ENCODE peak calls at places on chromosomes 12 and 14, in four cellular contexts. K is HepG2, N is GM12878, F is K562. B is an unnamed sample.

GRCh38 chr12:112523856-112524255 is 105.1 kb downstream of the PTPN11 start:
- DNase-seq in F (no peak), N (no peak), K (no peak), B (no peak)

GRCh38 chr14:59060841-59061240 is 127.6 kb upstream of the DAAM1 start:
- DNase-seq in F (no peak), N (no peak), K (no peak), B (no peak)

GRCh38 chr12:5140190-5140589 is 96.5 kb downstream of the KCNA5 start:
- DNase-seq in K (no peak), F (no peak), N (no peak), B (no peak)

GRCh38 chr14:24339284-24340151 is at the start of gene RIPK3:
- DNase-seq in F (no peak), K (no peak), N (peak), B (peak)

GRCh38 chr12:19639781-19640180 is 200.5 kb downstream of the AEBP2 start:
- DNase-seq in K (no peak), F (no peak), N (no peak), B (no peak)

GRCh38 chr12:115519887-115520286 is 757.6 kb downstream of the MED13L start:
- DNase-seq in N (no peak), F (no peak), K (no peak), B (no peak)

GRCh38 chr14:62006116-62006737 is 244.0 kb downstream of the SNAPC1 start:
- DNase-seq in K (no peak), N (no peak), F (no peak), B (no peak)

GRCh38 chr12:65278576-65279386 is at the start of gene MSRB3:
- DNase-seq in K (peak), N (no peak), F (peak), B (peak)

GRCh38 chr12:19771858-19772257 is 332.6 kb downstream of the AEBP2 start:
- DNase-seq in K (no peak), F (no peak), N (no peak), B (peak)

GRCh38 chr12:108571604-108572165 is 9.3 kb downstream of the ISCU start:
- DNase-seq in F (no peak), K (no peak), N (no peak), B (no peak)

GRCh38 chr14:92668266-92668973 is 80.0 kb downstream of the LGMN start:
- DNase-seq in F (no peak), N (no peak), K (no peak), B (no peak)

GRCh38 chr12:124140889-124141550 is 153.9 kb upstream of the RFLNA start:
- DNase-seq in N (no peak), K (no peak), F (no peak), B (peak)

GRCh38 chr14:63438065-63438757 is 105.0 kb downstream of the PPP2R5E start:
- DNase-seq in F (peak), K (peak), N (no peak), B (peak)

GRCh38 chr12:57135487-57135886 is 7.2 kb downstream of the LRP1 start:
- DNase-seq in F (no peak), K (no peak), N (no peak), B (no peak)

GRCh38 chr12:17489452-17489851 is 600.5 kb downstream of the RERGL start:
- DNase-seq in N (no peak), F (no peak), K (no peak), B (no peak)

GRCh38 chr12:131444220-131445164 is 266.4 kb upstream of the SFSWAP start:
- DNase-seq in F (no peak), K (no peak), N (no peak), B (no peak)

GRCh38 chr12:71405884-71406283 is 33.7 kb upstream of the LGR5 start:
- DNase-seq in N (no peak), F (no peak), K (no peak), B (no peak)

GRCh38 chr14:39177168-39177545 is 2.1 kb downstream of the PNN start:
- DNase-seq in F (no peak), K (no peak), N (no peak), B (no peak)
- TF ChIP-seq POLR2AphosphoS5 in F (no peak), K (peak), N (peak), B (no peak)

GRCh38 chr12:126064028-126064427 is 998.8 kb downstream of the AACS start:
- DNase-seq in F (no peak), N (no peak), K (no peak), B (no peak)
- TF ChIP-seq MYC in F (no peak), N (no peak), K (no peak), B (no peak)

GRCh38 chr14:68106917-68107316 is 287.3 kb downstream of the RAD51B start:
- DNase-seq in N (no peak), F (no peak), K (no peak), B (no peak)

GRCh38 chr14:68104518-68104917 is 284.9 kb downstream of the RAD51B start:
- DNase-seq in N (no peak), K (peak), F (no peak), B (no peak)

GRCh38 chr14:68099348-68100045 is 279.9 kb downstream of the RAD51B start:
- DNase-seq in N (no peak), F (no peak), K (no peak), B (no peak)

GRCh38 chr14:68106456-68106855 is 286.9 kb downstream of the RAD51B start:
- DNase-seq in N (no peak), F (no peak), K (no peak), B (no peak)

DNA sequence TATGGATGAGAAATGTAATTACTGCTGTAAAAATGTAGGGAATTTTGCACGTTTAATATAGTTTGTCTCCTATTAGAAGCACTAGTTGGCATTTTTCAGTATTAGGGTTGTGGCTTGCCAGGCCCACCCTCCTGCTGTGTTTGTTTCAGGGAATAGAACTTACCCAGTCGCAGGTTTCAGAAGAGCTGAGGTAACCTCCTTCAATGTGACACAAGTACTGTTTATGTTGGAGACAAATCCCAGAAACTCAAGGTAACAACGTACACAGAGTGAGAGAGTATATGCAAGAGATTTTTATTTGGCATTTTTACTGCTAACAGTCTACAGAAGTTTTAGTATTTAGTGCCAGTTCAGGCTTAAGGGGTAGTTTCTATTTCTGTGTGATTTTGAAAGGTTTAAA is 284.3 kb downstream of the RAD51B start:
- DNase-seq in N (no peak), F (no peak), K (no peak), B (no peak)
- TF ChIP-seq POLR2AphosphoS5 in N (no peak), F (no peak), K (no peak), B (no peak)

GRCh38 chr14:57578427-57579220 is 85.0 kb upstream of the CCDC198 start:
- DNase-seq in F (no peak), N (no peak), K (no peak), B (no peak)

GRCh38 chr14:57575482-57575881 is 81.8 kb upstream of the CCDC198 start:
- DNase-seq in N (no peak), K (no peak), F (no peak), B (no peak)

GRCh38 chr14:57573193-57573592 is 79.5 kb upstream of the CCDC198 start:
- DNase-seq in F (no peak), K (no peak), N (no peak), B (no peak)

GRCh38 chr14:57576498-57576897 is 82.8 kb upstream of the CCDC198 start:
- DNase-seq in N (no peak), K (no peak), F (no peak), B (no peak)

DNA sequence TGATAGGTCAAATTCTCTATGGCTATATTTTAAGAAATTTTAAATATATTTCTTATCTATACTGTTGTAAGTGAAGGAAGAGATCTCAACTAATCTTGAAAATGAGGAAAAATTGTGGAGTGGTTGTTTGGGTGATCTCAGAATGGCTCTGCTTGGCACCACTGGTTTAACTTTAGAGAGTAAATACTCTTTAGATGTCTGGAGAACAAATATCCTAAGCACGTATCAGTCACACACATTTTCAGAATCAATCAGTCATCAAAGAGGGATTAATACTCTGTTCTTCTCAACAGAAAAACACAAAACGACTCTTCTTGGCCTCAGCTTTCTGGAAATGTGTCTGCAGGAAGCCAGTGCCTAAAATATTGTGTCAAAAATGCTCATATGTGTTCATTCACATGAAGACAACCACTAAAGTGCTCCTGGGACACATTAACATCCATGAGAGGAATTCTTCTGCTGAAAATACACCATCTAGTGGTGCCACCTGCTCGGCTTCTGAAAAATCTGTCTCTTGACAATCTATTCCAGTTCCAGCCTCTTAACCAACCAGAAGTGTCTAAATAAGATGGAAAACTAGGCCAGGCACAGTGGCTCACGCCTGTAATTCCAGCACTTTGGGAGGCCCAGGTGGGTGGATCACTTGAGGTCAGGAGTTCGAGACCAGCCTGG is 81.1 kb upstream of the CCDC198 start:
- DNase-seq in F (no peak), K (peak), N (no peak), B (no peak)
- TF ChIP-seq MYC in F (no peak), K (no peak), N (no peak), B (no peak)

B was measured in endothelial cell of umbilical vein.